ENCODE peak calls at places on chromosomes 3 and 15, in seven cellular contexts. One of them, this sample, is unnamed.

GRCh38 chr15:68022061-68022460 is 32.1 kb upstream of the PIAS1 start:
- DNase-seq in astrocyte of the spinal cord: no peak
- DNase-seq in fibroblast of mammary gland: no peak
- DNase-seq in BJ: no peak
- DNase-seq in stomach: no peak
- DNase-seq in fibroblast of pulmonary artery: no peak
- DNase-seq in bronchial epithelial cell: no peak
- DNase-seq in this sample: no peak

GRCh38 chr15:55526559-55527036 is 18.6 kb upstream of the DNAAF4 start:
- DNase-seq in astrocyte of the spinal cord: peak
- DNase-seq in fibroblast of mammary gland: peak
- DNase-seq in BJ: no peak
- DNase-seq in stomach: no peak
- DNase-seq in fibroblast of pulmonary artery: peak
- DNase-seq in bronchial epithelial cell: peak
- DNase-seq in this sample: peak

GRCh38 chr3:50263443-50264388 is 5.2 kb upstream of the SEMA3B start:
- DNase-seq in astrocyte of the spinal cord: no peak
- DNase-seq in fibroblast of mammary gland: no peak
- DNase-seq in BJ: no peak
- DNase-seq in stomach: no peak
- DNase-seq in fibroblast of pulmonary artery: no peak
- DNase-seq in bronchial epithelial cell: no peak
- DNase-seq in this sample: no peak

GRCh38 chr3:47780727-47781325 is 867 bp downstream of the SMARCC1 start:
- DNase-seq in astrocyte of the spinal cord: peak
- DNase-seq in fibroblast of mammary gland: peak
- DNase-seq in BJ: no peak
- DNase-seq in stomach: no peak
- DNase-seq in fibroblast of pulmonary artery: peak
- DNase-seq in bronchial epithelial cell: peak
- DNase-seq in this sample: peak

GRCh38 chr15:34223904-34224596 is 766 bp upstream of the EMC4 start:
- DNase-seq in astrocyte of the spinal cord: no peak
- DNase-seq in fibroblast of mammary gland: no peak
- DNase-seq in BJ: no peak
- DNase-seq in stomach: no peak
- DNase-seq in fibroblast of pulmonary artery: no peak
- DNase-seq in bronchial epithelial cell: no peak
- DNase-seq in this sample: peak

GRCh38 chr3:190486201-190486865 is 27.6 kb upstream of the IL1RAP start:
- DNase-seq in astrocyte of the spinal cord: peak
- DNase-seq in fibroblast of mammary gland: peak
- DNase-seq in BJ: no peak
- DNase-seq in stomach: no peak
- DNase-seq in fibroblast of pulmonary artery: no peak
- DNase-seq in bronchial epithelial cell: peak
- DNase-seq in this sample: no peak

GRCh38 chr3:76107935-76108570 is 322.7 kb upstream of the ZNF717 start:
- DNase-seq in astrocyte of the spinal cord: peak
- DNase-seq in fibroblast of mammary gland: peak
- DNase-seq in BJ: no peak
- DNase-seq in stomach: no peak
- DNase-seq in fibroblast of pulmonary artery: peak
- DNase-seq in bronchial epithelial cell: peak
- DNase-seq in this sample: peak

GRCh38 chr3:169662215-169663070 is 1.1 kb downstream of the MECOM start:
- DNase-seq in astrocyte of the spinal cord: peak
- DNase-seq in fibroblast of mammary gland: peak
- DNase-seq in BJ: no peak
- DNase-seq in stomach: peak
- DNase-seq in fibroblast of pulmonary artery: peak
- DNase-seq in bronchial epithelial cell: peak
- DNase-seq in this sample: peak

GRCh38 chr3:56787784-56788256 is 13.9 kb downstream of the ARHGEF3 start:
- DNase-seq in astrocyte of the spinal cord: no peak
- DNase-seq in fibroblast of mammary gland: no peak
- DNase-seq in BJ: no peak
- DNase-seq in stomach: no peak
- DNase-seq in fibroblast of pulmonary artery: no peak
- DNase-seq in bronchial epithelial cell: no peak
- DNase-seq in this sample: no peak

GRCh38 chr3:194265505-194265892 is 85.6 kb downstream of the CPN2 start:
- DNase-seq in astrocyte of the spinal cord: peak
- DNase-seq in fibroblast of mammary gland: peak
- DNase-seq in BJ: peak
- DNase-seq in stomach: peak
- DNase-seq in fibroblast of pulmonary artery: peak
- DNase-seq in bronchial epithelial cell: peak
- DNase-seq in this sample: peak

GRCh38 chr3:184156522-184156955 is 1.4 kb downstream of the DVL3 start:
- DNase-seq in astrocyte of the spinal cord: peak
- DNase-seq in fibroblast of mammary gland: peak
- DNase-seq in BJ: no peak
- DNase-seq in stomach: no peak
- DNase-seq in fibroblast of pulmonary artery: peak
- DNase-seq in bronchial epithelial cell: no peak
- DNase-seq in this sample: peak

GRCh38 chr15:92392462-92392861 is 1.2 kb upstream of the ST8SIA2 start:
- DNase-seq in astrocyte of the spinal cord: no peak
- DNase-seq in fibroblast of mammary gland: no peak
- DNase-seq in BJ: no peak
- DNase-seq in stomach: no peak
- DNase-seq in fibroblast of pulmonary artery: no peak
- DNase-seq in bronchial epithelial cell: no peak
- DNase-seq in this sample: no peak

GRCh38 chr3:30473374-30474051 is 132.9 kb upstream of the TGFBR2 start:
- DNase-seq in astrocyte of the spinal cord: no peak
- DNase-seq in fibroblast of mammary gland: peak
- DNase-seq in BJ: no peak
- DNase-seq in stomach: no peak
- DNase-seq in fibroblast of pulmonary artery: peak
- DNase-seq in bronchial epithelial cell: peak
- DNase-seq in this sample: peak

GRCh38 chr15:100007609-100008008 is 274.4 kb upstream of the LYSMD4 start:
- DNase-seq in astrocyte of the spinal cord: no peak
- DNase-seq in fibroblast of mammary gland: no peak
- DNase-seq in BJ: no peak
- DNase-seq in stomach: no peak
- DNase-seq in fibroblast of pulmonary artery: no peak
- DNase-seq in bronchial epithelial cell: no peak
- DNase-seq in this sample: no peak

GRCh38 chr3:57556459-57557087 is 499 bp downstream of the PDE12 start:
- DNase-seq in astrocyte of the spinal cord: no peak
- DNase-seq in fibroblast of mammary gland: peak
- DNase-seq in BJ: no peak
- DNase-seq in stomach: peak
- DNase-seq in fibroblast of pulmonary artery: peak
- DNase-seq in bronchial epithelial cell: no peak
- DNase-seq in this sample: peak

GRCh38 chr15:91857772-91858171 is 4.3 kb downstream of the SLCO3A1 start:
- DNase-seq in astrocyte of the spinal cord: no peak
- DNase-seq in fibroblast of mammary gland: no peak
- DNase-seq in BJ: no peak
- DNase-seq in stomach: no peak
- DNase-seq in fibroblast of pulmonary artery: no peak
- DNase-seq in bronchial epithelial cell: no peak
- DNase-seq in this sample: no peak

GRCh38 chr3:21825684-21826083 is 74.7 kb upstream of the ZNF385D start:
- DNase-seq in astrocyte of the spinal cord: no peak
- DNase-seq in fibroblast of mammary gland: no peak
- DNase-seq in BJ: no peak
- DNase-seq in stomach: no peak
- DNase-seq in fibroblast of pulmonary artery: no peak
- DNase-seq in bronchial epithelial cell: no peak
- DNase-seq in this sample: no peak

GRCh38 chr3:134079111-134079531 is 49.4 kb upstream of the SLCO2A1 start:
- DNase-seq in astrocyte of the spinal cord: no peak
- DNase-seq in fibroblast of mammary gland: peak
- DNase-seq in BJ: no peak
- DNase-seq in stomach: no peak
- DNase-seq in fibroblast of pulmonary artery: peak
- DNase-seq in bronchial epithelial cell: peak
- DNase-seq in this sample: no peak
- H3K4me3 ChIP-seq in astrocyte of the spinal cord: no peak
- H3K4me3 ChIP-seq in fibroblast of mammary gland: no peak
- H3K4me3 ChIP-seq in BJ: no peak
- H3K4me3 ChIP-seq in stomach: no peak
- H3K4me3 ChIP-seq in fibroblast of pulmonary artery: no peak
- H3K4me3 ChIP-seq in bronchial epithelial cell: no peak
- H3K4me3 ChIP-seq in this sample: no peak

DNA sequence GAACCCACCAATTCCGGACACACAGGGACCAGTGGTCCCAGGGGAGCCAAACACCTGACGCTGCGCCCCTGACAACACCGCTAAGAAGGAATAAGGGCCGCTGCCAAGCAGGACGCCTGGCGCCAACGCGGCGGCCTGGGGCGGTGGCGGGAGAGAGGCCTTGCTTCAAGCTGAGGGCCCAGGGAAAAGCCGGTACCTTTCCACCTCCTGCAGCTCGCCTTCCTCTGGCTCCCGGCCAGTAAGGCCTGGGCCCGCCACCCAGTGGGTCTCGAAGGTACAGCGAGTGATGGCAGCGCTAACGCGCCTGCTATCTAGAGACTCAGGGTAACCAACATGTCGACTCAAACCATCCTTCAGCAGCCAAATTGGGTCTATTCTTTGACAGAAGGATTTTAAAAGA is 1074.1 kb downstream of the SI start:
- DNase-seq in astrocyte of the spinal cord: no peak
- DNase-seq in fibroblast of mammary gland: no peak
- DNase-seq in BJ: no peak
- DNase-seq in stomach: no peak
- DNase-seq in fibroblast of pulmonary artery: no peak
- DNase-seq in bronchial epithelial cell: no peak
- DNase-seq in this sample: no peak
- TF ChIP-seq CTCF in astrocyte of the spinal cord: no peak
- TF ChIP-seq CTCF in fibroblast of mammary gland: no peak
- TF ChIP-seq CTCF in BJ: no peak
- TF ChIP-seq CTCF in stomach: no peak
- TF ChIP-seq CTCF in fibroblast of pulmonary artery: no peak
- TF ChIP-seq CTCF in bronchial epithelial cell: no peak
- TF ChIP-seq CTCF in this sample: no peak

GRCh38 chr3:4978966-4979400 is 254 bp upstream of the BHLHE40 start:
- DNase-seq in astrocyte of the spinal cord: peak
- DNase-seq in fibroblast of mammary gland: peak
- DNase-seq in BJ: peak
- DNase-seq in stomach: peak
- DNase-seq in fibroblast of pulmonary artery: peak
- DNase-seq in bronchial epithelial cell: peak
- DNase-seq in this sample: peak

GRCh38 chr3:4979401-4980228 is at the start of gene BHLHE40:
- DNase-seq in astrocyte of the spinal cord: no peak
- DNase-seq in fibroblast of mammary gland: peak
- DNase-seq in BJ: no peak
- DNase-seq in stomach: no peak
- DNase-seq in fibroblast of pulmonary artery: no peak
- DNase-seq in bronchial epithelial cell: no peak
- DNase-seq in this sample: no peak

GRCh38 chr3:4981160-4981687 is 2.0 kb downstream of the BHLHE40 start:
- DNase-seq in astrocyte of the spinal cord: peak
- DNase-seq in fibroblast of mammary gland: peak
- DNase-seq in BJ: no peak
- DNase-seq in stomach: no peak
- DNase-seq in fibroblast of pulmonary artery: peak
- DNase-seq in bronchial epithelial cell: peak
- DNase-seq in this sample: peak

GRCh38 chr3:4981688-4982494 is 2.7 kb downstream of the BHLHE40 start:
- DNase-seq in astrocyte of the spinal cord: peak
- DNase-seq in fibroblast of mammary gland: peak
- DNase-seq in BJ: no peak
- DNase-seq in stomach: no peak
- DNase-seq in fibroblast of pulmonary artery: peak
- DNase-seq in bronchial epithelial cell: peak
- DNase-seq in this sample: peak

DNA sequence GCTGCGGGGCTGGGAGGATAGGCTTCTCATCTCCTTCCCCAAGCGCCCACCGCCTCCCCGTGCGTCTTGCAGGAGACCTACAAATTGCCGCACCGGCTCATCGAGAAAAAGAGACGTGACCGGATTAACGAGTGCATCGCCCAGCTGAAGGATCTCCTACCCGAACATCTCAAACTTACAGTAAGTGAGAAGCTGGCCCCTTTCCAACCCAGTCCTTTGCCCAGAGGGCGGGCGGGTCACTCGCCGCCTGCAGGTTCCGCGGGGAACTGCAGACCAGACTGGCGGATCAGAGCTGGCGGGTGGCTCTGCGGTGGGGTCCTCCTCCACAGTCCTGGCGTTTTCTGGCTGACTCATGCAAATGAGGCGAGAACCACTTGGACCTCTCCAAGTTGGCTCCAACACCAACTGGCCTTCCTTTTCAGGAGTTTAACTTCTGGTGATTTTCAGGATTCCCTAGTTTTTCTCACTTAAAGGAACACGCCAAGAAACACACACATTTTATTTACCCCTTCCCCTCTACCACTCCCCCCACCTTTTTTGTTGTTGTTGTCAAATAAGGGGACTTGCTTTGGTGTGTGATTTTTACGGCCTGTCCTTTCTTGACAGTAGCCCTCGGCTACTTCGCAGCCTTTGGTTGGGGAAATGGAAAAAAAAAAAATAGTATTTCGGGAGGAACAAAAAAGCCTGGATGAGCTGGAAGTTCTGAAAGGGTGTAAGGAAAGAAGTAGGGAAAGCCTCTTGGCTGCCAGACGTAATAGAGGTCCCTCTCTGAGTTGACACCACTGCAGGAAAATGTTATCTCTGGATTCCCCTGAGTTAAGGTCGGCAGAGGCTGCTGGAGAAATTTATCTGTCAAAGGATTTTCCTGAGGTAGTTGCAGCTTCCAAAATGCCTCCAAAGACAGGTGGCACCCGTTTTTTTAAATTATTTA is 1.3 kb downstream of the BHLHE40 start:
- DNase-seq in astrocyte of the spinal cord: peak
- DNase-seq in fibroblast of mammary gland: peak
- DNase-seq in BJ: peak
- DNase-seq in stomach: peak
- DNase-seq in fibroblast of pulmonary artery: peak
- DNase-seq in bronchial epithelial cell: peak
- DNase-seq in this sample: peak
- H3K4me3 ChIP-seq in astrocyte of the spinal cord: peak
- H3K4me3 ChIP-seq in fibroblast of mammary gland: peak
- H3K4me3 ChIP-seq in BJ: peak
- H3K4me3 ChIP-seq in stomach: peak
- H3K4me3 ChIP-seq in fibroblast of pulmonary artery: peak
- H3K4me3 ChIP-seq in bronchial epithelial cell: peak
- H3K4me3 ChIP-seq in this sample: peak

GRCh38 chr3:112304611-112305010 is 10.6 kb upstream of the SLC9C1 start:
- DNase-seq in astrocyte of the spinal cord: peak
- DNase-seq in fibroblast of mammary gland: peak
- DNase-seq in BJ: no peak
- DNase-seq in stomach: no peak
- DNase-seq in fibroblast of pulmonary artery: peak
- DNase-seq in bronchial epithelial cell: no peak
- DNase-seq in this sample: peak
- TF ChIP-seq CTCF in astrocyte of the spinal cord: peak
- TF ChIP-seq CTCF in fibroblast of mammary gland: peak
- TF ChIP-seq CTCF in BJ: peak
- TF ChIP-seq CTCF in stomach: no peak
- TF ChIP-seq CTCF in fibroblast of pulmonary artery: peak
- TF ChIP-seq CTCF in bronchial epithelial cell: no peak
- TF ChIP-seq CTCF in this sample: peak